ENCODE peak calls at places on chromosomes 6 and 20, in six cellular contexts. W, Q, I, D, B and X are unnamed samples.
A peak's percentile ranks its signal among the peaks of the same experiment; 100 is the strongest.

GRCh38 chr6:44353336-44353735 is 10.9 kb downstream of the SPATS1 start:
- DNase-seq in D (no peak), Q (no peak), B (no peak), I (no peak), W (no peak), X (no peak)

GRCh38 chr20:5996765-5997164 is 46.3 kb downstream of the MCM8 start:
- DNase-seq in B (no peak), W (no peak), D (peak; percentile 4), I (peak; percentile 83), Q (no peak), X (peak; percentile 70)

GRCh38 chr6:169957351-169957963 is 206.0 kb downstream of the ERMARD start:
- DNase-seq in I (peak; percentile 20), W (peak; percentile 26), D (no peak), Q (no peak), B (no peak), X (no peak)

GRCh38 chr20:10550204-10551118 is 115.4 kb downstream of the SLX4IP start:
- DNase-seq in B (no peak), D (no peak), I (peak; percentile 81), Q (no peak), W (no peak), X (peak; percentile 35)

GRCh38 chr6:109458774-109459531 is 3.4 kb upstream of the MICAL1 start:
- DNase-seq in I (peak; percentile 62), B (no peak), D (peak; percentile 53), Q (no peak), W (no peak), X (peak; percentile 73)

GRCh38 chr6:35181933-35182612 is 31.7 kb upstream of the SCUBE3 start:
- DNase-seq in B (no peak), I (no peak), W (peak; percentile 71), Q (no peak), D (peak; percentile 32), X (peak; percentile 19)

GRCh38 chr6:68211242-68211795 is 423.8 kb upstream of the ADGRB3 start:
- DNase-seq in I (no peak), Q (no peak), D (no peak), W (no peak), B (no peak), X (no peak)

GRCh38 chr20:37395921-37396519 is 50.1 kb downstream of the SRC start:
- DNase-seq in B (no peak), D (peak; percentile 93), I (peak; percentile 59), Q (no peak), W (no peak), X (no peak)

GRCh38 chr6:548517-548916 is 108.4 kb downstream of the HUS1B start:
- DNase-seq in I (no peak), B (no peak), W (no peak), D (no peak), Q (no peak), X (no peak)

GRCh38 chr6:134093007-134093573 is 40.7 kb upstream of the SLC2A12 start:
- DNase-seq in W (no peak), B (peak; percentile 7), Q (no peak), I (no peak), D (no peak), X (peak; percentile 43)

GRCh38 chr6:10643214-10643641 is 51.2 kb downstream of the C6orf52 start:
- DNase-seq in W (no peak), Q (no peak), I (peak; percentile 77), D (no peak), B (no peak), X (peak; percentile 7)

GRCh38 chr6:118468682-118469465 is 79.2 kb upstream of the PLN start:
- DNase-seq in I (no peak), Q (no peak), D (no peak), W (no peak), B (no peak), X (no peak)

GRCh38 chr6:81166770-81167169 is 585.7 kb downstream of the TENT5A start:
- DNase-seq in W (no peak), Q (no peak), D (no peak), B (no peak), I (no peak), X (peak; percentile 4)

GRCh38 chr6:34305497-34305896 is 56.7 kb upstream of the SMIM29 start:
- DNase-seq in D (no peak), Q (no peak), B (no peak), W (no peak), I (no peak), X (no peak)

GRCh38 chr6:42269553-42269952 is 51.9 kb upstream of the MRPS10 start:
- DNase-seq in I (no peak), W (no peak), D (no peak), B (peak; percentile 94), Q (no peak), X (peak; percentile 96)

GRCh38 chr6:149201068-149201655 is 116.3 kb upstream of the TAB2 start:
- DNase-seq in D (no peak), B (no peak), W (no peak), I (no peak), Q (no peak), X (no peak)

GRCh38 chr20:43558412-43559146 is at the start of gene SGK2:
- DNase-seq in I (no peak), D (no peak), W (no peak), B (no peak), Q (no peak), X (no peak)

GRCh38 chr6:118249680-118250079 is 298.4 kb upstream of the PLN start:
- DNase-seq in I (no peak), Q (no peak), D (no peak), W (no peak), B (no peak), X (peak; percentile 5)

GRCh38 chr20:32685541-32686529 is 12.1 kb upstream of the C20orf203 start:
- DNase-seq in B (no peak), I (peak; percentile 39), Q (peak; percentile 64), W (no peak), D (peak; percentile 56), X (no peak)

GRCh38 chr6:46989384-46989783 is 52.7 kb downstream of the ADGRF1 start:
- DNase-seq in W (no peak), I (no peak), Q (no peak), B (no peak), D (no peak), X (no peak)

GRCh38 chr20:36384022-36384619 is 78.0 kb downstream of the DLGAP4 start:
- DNase-seq in W (no peak), D (peak; percentile 92), Q (peak; percentile 8), I (peak; percentile 26), B (no peak), X (peak; percentile 43)

GRCh38 chr20:44241796-44242195 is 5.3 kb upstream of the GDAP1L1 start:
- DNase-seq in Q (no peak), D (no peak), W (no peak), I (no peak), B (no peak), X (no peak)

GRCh38 chr20:57199656-57200405 is 66.6 kb downstream of the BMP7 start:
- DNase-seq in W (no peak), Q (no peak), B (no peak), I (no peak), D (no peak), X (no peak)

DNA sequence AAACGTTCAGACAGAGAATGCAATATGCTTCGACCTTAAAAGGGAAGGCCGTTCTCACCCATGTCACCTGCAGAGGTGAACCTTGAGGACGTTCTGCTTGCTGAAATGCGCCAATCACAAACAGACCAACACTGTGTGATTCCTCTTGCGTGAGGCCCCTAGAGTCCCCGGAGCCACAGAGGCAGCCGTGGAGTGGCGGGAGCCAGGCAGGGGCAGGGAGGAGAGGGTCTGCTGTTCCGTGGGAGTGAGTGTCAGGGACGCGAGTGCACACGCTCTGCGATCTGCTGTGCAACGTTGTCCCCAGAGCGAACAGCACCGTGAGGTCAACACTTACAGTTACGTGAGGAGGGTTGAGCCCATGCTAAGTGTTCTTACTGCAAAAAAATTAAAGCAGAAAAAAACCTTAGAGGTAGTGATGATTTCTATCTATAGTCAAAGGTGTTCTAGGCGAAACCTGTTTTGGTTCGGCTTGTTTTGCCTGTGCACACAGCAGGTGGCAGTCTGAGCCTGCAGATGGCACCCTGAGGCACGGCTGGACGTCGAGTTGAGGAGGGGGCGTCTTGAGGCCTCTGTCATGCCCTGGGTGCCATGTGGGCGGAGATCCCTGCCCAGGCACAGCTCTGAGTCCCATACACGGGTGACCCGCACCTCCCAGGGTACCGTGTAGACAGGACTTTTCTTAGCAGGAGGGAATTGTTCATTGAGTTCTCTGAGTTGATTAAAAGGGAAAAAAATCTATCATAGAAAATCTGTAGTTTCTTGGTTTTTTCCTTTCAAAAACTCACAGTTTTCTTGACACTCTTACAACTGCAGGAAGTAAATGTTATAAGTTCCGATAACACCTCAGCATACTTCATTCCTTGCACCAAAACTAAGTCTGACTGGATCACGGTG is 71.8 kb upstream of the FRMD1 start:
- DNase-seq in I (no peak), B (no peak), W (peak; percentile 55), Q (no peak), D (peak; percentile 48), X (no peak)
- TF ChIP-seq CTCF in I (no peak), B (peak; percentile 25), W (no peak), Q (peak; percentile 49), D (peak; percentile 53), X (no peak)

GRCh38 chr6:114282268-114282667 is 60.6 kb downstream of the HS3ST5 start:
- DNase-seq in Q (no peak), W (no peak), I (no peak), B (no peak), D (no peak), X (no peak)
- H3K4me3 ChIP-seq in Q (no peak overlapping the region), W (no peak overlapping the region), I (no peak overlapping the region), B (no peak overlapping the region), D (no peak overlapping the region), X (no peak overlapping the region)

GRCh38 chr6:13769655-13770053 is 44.7 kb downstream of the MCUR1 start:
- DNase-seq in I (no peak), W (no peak), B (no peak), Q (no peak), D (no peak), X (no peak)
- TF ChIP-seq CTCF in I (no peak), W (no peak), B (peak; percentile 27), Q (peak; percentile 15), D (peak; percentile 19), X (no peak)

GRCh38 chr6:24524801-24525200 is 30.0 kb downstream of the ALDH5A1 start:
- DNase-seq in Q (no peak), I (peak; percentile 27), W (no peak), B (peak; percentile 41), D (peak; percentile 70), X (peak; percentile 76)

GRCh38 chr6:24522090-24522820 is 27.5 kb downstream of the ALDH5A1 start:
- DNase-seq in W (no peak), B (peak; percentile 47), D (no peak), Q (no peak), I (peak; percentile 10), X (peak; percentile 78)

GRCh38 chr6:24520929-24521546 is 26.3 kb downstream of the ALDH5A1 start:
- DNase-seq in B (no peak), W (no peak), I (peak; percentile 33), Q (peak; percentile 14), D (peak; percentile 67), X (peak; percentile 61)

GRCh38 chr6:24524329-24524728 is 29.6 kb downstream of the ALDH5A1 start:
- DNase-seq in D (no peak), I (no peak), B (no peak), Q (no peak), W (no peak), X (no peak)

GRCh38 chr6:24522821-24523175 is 28.0 kb downstream of the ALDH5A1 start:
- DNase-seq in D (no peak), B (no peak), I (no peak), W (no peak), Q (no peak), X (no peak)
- H3K4me3 ChIP-seq in D (no peak overlapping the region), B (no peak overlapping the region), I (no peak overlapping the region), W (no peak overlapping the region), Q (no peak overlapping the region), X (no peak overlapping the region)